ENCODE peak calls at places on chromosomes 12 and 14, in five cellular contexts. L, R, W, H and Y are unnamed samples.

GRCh38 chr12:110345176-110345651 is 58.3 kb downstream of the ANAPC7 start:
- DNase-seq in W (no peak), R (no peak), H (no peak), L (no peak), Y (no peak)

GRCh38 chr12:105706973-105707334 is 376.5 kb downstream of the C12orf75 start:
- DNase-seq in L (no peak), W (no peak), H (no peak), R (no peak), Y (no peak)

GRCh38 chr12:49543221-49543913 is 4.5 kb downstream of the KCNH3 start:
- DNase-seq in H (no peak), L (no peak), R (no peak), W (no peak), Y (no peak)

GRCh38 chr12:105820407-105821140 is 318.2 kb downstream of the NUAK1 start:
- DNase-seq in R (peak), L (no peak), H (peak), W (peak), Y (no peak)

GRCh38 chr14:104694475-104694950 is 5.1 kb downstream of the INF2 start:
- DNase-seq in R (no peak), W (no peak), L (no peak), H (no peak), Y (no peak)

GRCh38 chr12:21451529-21451928 is 14.1 kb downstream of the PYROXD1 start:
- DNase-seq in W (no peak), L (no peak), H (peak), R (no peak), Y (no peak)

GRCh38 chr14:75301666-75302325 is 23.2 kb downstream of the FOS start:
- DNase-seq in L (no peak), R (no peak), W (peak), H (no peak), Y (no peak)

GRCh38 chr12:92606956-92607355 is 95.8 kb upstream of the PLEKHG7 start:
- DNase-seq in W (no peak), H (no peak), L (no peak), R (no peak), Y (no peak)

GRCh38 chr12:98883231-98883630 is 238.1 kb downstream of the APAF1 start:
- DNase-seq in L (no peak), R (no peak), W (no peak), H (no peak), Y (no peak)

GRCh38 chr12:5083955-5084849 is 40.5 kb downstream of the KCNA5 start:
- DNase-seq in W (no peak), R (no peak), H (peak), L (peak), Y (no peak)

GRCh38 chr14:91019673-91020072 is 40.8 kb downstream of the RPS6KA5 start:
- DNase-seq in H (no peak), L (no peak), R (no peak), W (no peak), Y (no peak)

GRCh38 chr14:98510392-98510791 is 761.6 kb downstream of the BCL11B start:
- DNase-seq in R (no peak), W (no peak), H (no peak), L (no peak), Y (no peak)

GRCh38 chr14:24069411-24069735 is 2.0 kb upstream of the CPNE6 start:
- DNase-seq in W (no peak), H (no peak), R (no peak), L (no peak), Y (no peak)

GRCh38 chr14:95480109-95480886 is 36.2 kb downstream of the SYNE3 start:
- DNase-seq in W (peak), H (no peak), R (peak), L (no peak), Y (no peak)

GRCh38 chr14:68479247-68479646 is 313.6 kb downstream of the ZFP36L1 start:
- DNase-seq in H (no peak), W (no peak), L (no peak), R (no peak), Y (no peak)

GRCh38 chr12:132285991-132286681 is 43.3 kb downstream of the GALNT9 start:
- DNase-seq in H (peak), R (no peak), W (peak), L (no peak), Y (no peak)

GRCh38 chr14:99579903-99580570 is 24.0 kb downstream of the CCDC85C start:
- DNase-seq in R (no peak), L (no peak), W (no peak), H (peak), Y (no peak)

GRCh38 chr14:99181246-99181645 is 90.8 kb downstream of the BCL11B start:
- DNase-seq in H (no peak), R (no peak), L (no peak), W (no peak), Y (no peak)

GRCh38 chr12:27808831-27809230 is 28.8 kb upstream of the MANSC4 start:
- DNase-seq in L (no peak), R (no peak), H (no peak), W (no peak), Y (no peak)

GRCh38 chr14:57725399-57726077 is 140.4 kb downstream of the SLC35F4 start:
- DNase-seq in W (no peak), L (no peak), H (peak), R (no peak), Y (no peak)

GRCh38 chr12:46365951-46366379 is 6.6 kb downstream of the SLC38A2 start:
- DNase-seq in W (no peak), L (no peak), R (no peak), H (peak), Y (no peak)

GRCh38 chr14:94051115-94051514 is 25.0 kb downstream of the OTUB2 start:
- DNase-seq in L (peak), W (no peak), H (peak), R (no peak), Y (peak)

GRCh38 chr12:51972849-51973273 is 21.4 kb downstream of the ACVR1B start:
- DNase-seq in L (no peak), R (no peak), W (no peak), H (peak), Y (no peak)

GRCh38 chr14:96637521-96637920 is 135.3 kb downstream of the PAPOLA start:
- DNase-seq in W (no peak), H (no peak), R (no peak), L (peak), Y (peak)

GRCh38 chr12:91098942-91099341 is 12.4 kb downstream of the LUM start:
- DNase-seq in L (no peak), H (peak), R (peak), W (no peak), Y (no peak)

GRCh38 chr14:95518045-95518751 is 1.7 kb upstream of the SYNE3 start:
- DNase-seq in H (peak), W (no peak), L (no peak), R (no peak), Y (no peak)

GRCh38 chr14:95876769-95877490 is at the start of gene TUNAR:
- DNase-seq in R (no peak), W (no peak), H (no peak), L (no peak), Y (no peak)

GRCh38 chr12:62191747-62192485 is 68.3 kb upstream of the USP15 start:
- DNase-seq in L (no peak), W (peak), R (no peak), H (no peak), Y (no peak)

GRCh38 chr12:41264281-41264680 is 76.2 kb downstream of the PDZRN4 start:
- DNase-seq in H (peak), L (no peak), R (no peak), W (no peak), Y (no peak)
- TF ChIP-seq CTCF in H (peak), L (peak), R (peak), W (peak), Y (peak)

GRCh38 chr12:3333583-3333982 is 157.4 kb upstream of the PRMT8 start:
- DNase-seq in W (no peak), R (no peak), H (no peak), L (no peak), Y (no peak)
- TF ChIP-seq CTCF in W (no peak), R (no peak), H (no peak), L (no peak), Y (no peak)

GRCh38 chr14:22838631-22839041 is 2.3 kb downstream of the MMP14 start:
- DNase-seq in W (peak), H (peak), R (no peak), L (no peak), Y (no peak)

GRCh38 chr14:22835505-22835904 is 880 bp upstream of the MMP14 start:
- DNase-seq in L (no peak), W (no peak), R (no peak), H (no peak), Y (no peak)

GRCh38 chr14:22837750-22838538 is 1.6 kb downstream of the MMP14 start:
- DNase-seq in L (no peak), W (peak), R (no peak), H (peak), Y (no peak)

GRCh38 chr14:22837059-22837749 is 819 bp downstream of the MMP14 start:
- DNase-seq in H (peak), L (no peak), R (no peak), W (peak), Y (no peak)

GRCh38 chr14:22836301-22837058 is at the start of gene MMP14:
- DNase-seq in L (peak), W (peak), H (peak), R (peak), Y (no peak)
- TF ChIP-seq CTCF in L (peak), W (no peak), H (peak), R (peak), Y (peak)

DNA sequence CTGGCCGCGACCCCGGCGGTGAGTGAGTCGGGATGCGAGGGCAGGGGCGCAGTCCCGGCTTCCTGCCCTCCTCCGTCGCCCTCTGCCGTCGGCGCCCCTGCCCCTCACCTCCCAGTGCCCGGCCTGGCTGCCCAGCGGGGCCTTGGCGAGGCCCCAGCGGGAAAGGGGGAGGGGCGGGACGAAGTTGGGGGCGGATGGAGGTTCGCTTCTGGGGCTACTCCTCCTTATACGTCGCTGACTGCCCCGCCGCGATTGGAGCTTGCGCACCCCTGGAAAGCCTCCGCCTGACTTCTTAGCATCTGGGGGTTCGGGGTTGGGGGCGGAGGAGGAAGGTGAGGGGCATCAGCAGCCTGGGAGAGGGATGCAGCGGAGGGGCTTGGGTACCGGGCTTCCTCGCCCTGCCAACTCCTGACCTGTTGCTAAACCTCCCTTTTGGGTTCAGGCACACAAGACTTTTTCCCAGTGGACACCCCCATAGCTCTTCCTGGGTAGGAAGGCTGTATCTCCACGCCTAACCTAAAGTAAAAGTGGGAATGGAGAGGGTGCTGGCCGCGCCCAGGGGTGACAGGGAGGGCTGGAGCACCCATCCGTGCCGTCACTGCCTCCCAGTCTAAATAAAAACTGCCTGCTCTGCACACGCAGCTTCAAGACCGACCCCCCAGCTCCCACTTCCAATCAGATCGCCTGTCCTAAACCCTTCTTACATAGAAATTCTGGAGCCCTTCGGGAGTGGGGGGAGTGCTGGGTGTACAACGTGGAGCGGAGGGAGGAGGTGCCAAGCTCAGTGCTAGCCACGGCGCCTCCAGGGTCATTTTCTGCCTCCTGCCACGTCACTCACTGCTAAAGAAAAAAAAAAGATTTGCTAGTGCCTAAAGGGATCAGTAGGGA is 585 bp downstream of the TMEM263 start:
- DNase-seq in W (peak), L (peak), H (peak), R (peak), Y (no peak)
- TF ChIP-seq CTCF in W (peak), L (no peak), H (peak), R (peak), Y (peak)

GRCh38 chr12:7376196-7376595 is 67.8 kb downstream of the CD163L1 start:
- DNase-seq in H (no peak), L (no peak), R (no peak), W (no peak), Y (no peak)

GRCh38 chr12:7375145-7375543 is 68.8 kb downstream of the CD163L1 start:
- DNase-seq in R (no peak), W (no peak), H (no peak), L (no peak), Y (no peak)

GRCh38 chr12:7369274-7369729 is 65.4 kb downstream of the ACSM4 start:
- DNase-seq in R (peak), H (no peak), L (no peak), W (peak), Y (no peak)

GRCh38 chr12:7373226-7373625 is 69.4 kb downstream of the ACSM4 start:
- DNase-seq in W (no peak), H (no peak), R (no peak), L (no peak), Y (no peak)

DNA sequence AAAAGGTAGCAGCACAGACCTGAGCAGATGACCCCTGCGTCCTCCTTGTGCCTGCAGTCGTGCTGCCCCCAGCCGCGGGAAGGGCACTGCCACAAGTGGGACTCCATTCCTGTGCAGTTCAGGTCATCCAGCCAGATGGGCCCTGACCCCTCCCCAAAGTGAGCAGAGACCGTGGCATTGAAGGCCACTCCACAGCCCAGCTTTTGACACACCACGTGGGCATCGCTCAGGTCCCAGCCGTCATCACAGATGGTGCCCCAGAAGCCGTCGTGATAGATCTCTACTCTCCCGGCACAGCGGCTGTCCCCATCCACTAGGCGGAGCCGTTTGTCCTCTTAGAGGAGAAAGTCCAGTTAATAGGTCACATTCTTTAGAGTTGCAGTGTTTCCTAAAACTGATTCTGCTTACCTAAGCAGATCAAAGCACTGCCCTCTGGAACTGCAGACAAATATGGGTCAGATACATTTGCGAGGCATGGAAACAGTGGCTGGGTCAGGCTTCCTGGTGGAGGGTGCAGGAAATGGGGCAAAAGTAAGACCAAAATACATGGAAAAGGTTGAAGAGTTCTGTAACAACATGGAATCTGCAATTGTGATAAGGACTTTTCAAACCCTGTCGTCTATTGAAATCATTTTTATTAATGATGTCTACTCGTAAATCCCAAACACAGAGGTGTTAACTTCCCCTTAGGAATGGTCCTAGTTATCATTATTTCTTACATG is 69.4 kb downstream of the CD163L1 start:
- DNase-seq in W (peak), L (no peak), H (peak), R (no peak), Y (no peak)
- TF ChIP-seq CTCF in W (no peak), L (peak), H (peak), R (peak), Y (peak)

GRCh38 chr12:9372202-9372601 is 164.0 kb upstream of the PZP start:
- DNase-seq in R (no peak), L (no peak), H (no peak), W (no peak), Y (no peak)
- TF ChIP-seq CTCF in R (peak), L (peak), H (peak), W (peak), Y (no peak)

GRCh38 chr12:3901116-3901515 is 27.9 kb upstream of the PARP11 start:
- DNase-seq in H (no peak), W (no peak), L (no peak), R (no peak), Y (no peak)
- TF ChIP-seq CTCF in H (no peak), W (no peak), L (no peak), R (no peak), Y (peak)